ENCODE peak calls at places on chromosomes 6 and 20, in eight cellular contexts. One of them, this sample, is unnamed.
A peak's percentile ranks its signal among the peaks of the same experiment; 100 is the strongest.

GRCh38 chr6:52297433-52297832 is 12.9 kb upstream of the MCM3 start:
- DNase-seq in body of pancreas: no peak
- DNase-seq in K562: no peak
- DNase-seq in mammary epithelial cell: no peak
- DNase-seq in tibial nerve: no peak
- DNase-seq in spleen: no peak
- DNase-seq in neural progenitor cell: no peak
- DNase-seq in CD4-positive, alpha-beta T cell: no peak
- DNase-seq in this sample: peak; percentile 47

GRCh38 chr20:40009542-40009941 is 679.5 kb downstream of the MAFB start:
- DNase-seq in body of pancreas: no peak
- DNase-seq in CD4-positive, alpha-beta T cell: no peak
- DNase-seq in mammary epithelial cell: peak; percentile 45
- DNase-seq in tibial nerve: no peak
- DNase-seq in neural progenitor cell: no peak
- DNase-seq in K562: no peak
- DNase-seq in spleen: no peak
- DNase-seq in this sample: no peak

GRCh38 chr6:16367584-16367970 is 129.2 kb downstream of the GMPR start:
- DNase-seq in neural progenitor cell: no peak
- DNase-seq in mammary epithelial cell: no peak
- DNase-seq in CD4-positive, alpha-beta T cell: no peak
- DNase-seq in body of pancreas: no peak
- DNase-seq in K562: no peak
- DNase-seq in spleen: no peak
- DNase-seq in tibial nerve: no peak
- DNase-seq in this sample: no peak

GRCh38 chr20:53949319-53949839 is 121.0 kb downstream of the BCAS1 start:
- DNase-seq in CD4-positive, alpha-beta T cell: peak; percentile 83
- DNase-seq in body of pancreas: peak; percentile 19
- DNase-seq in tibial nerve: no peak
- DNase-seq in K562: no peak
- DNase-seq in mammary epithelial cell: peak; percentile 92
- DNase-seq in neural progenitor cell: no peak
- DNase-seq in spleen: peak; percentile 90
- DNase-seq in this sample: peak; percentile 87

GRCh38 chr20:56893206-56893605 is 264.1 kb downstream of the TFAP2C start:
- DNase-seq in K562: peak; percentile 3
- DNase-seq in mammary epithelial cell: no peak
- DNase-seq in CD4-positive, alpha-beta T cell: no peak
- DNase-seq in neural progenitor cell: peak; percentile 47
- DNase-seq in body of pancreas: peak; percentile 31
- DNase-seq in tibial nerve: no peak
- DNase-seq in spleen: no peak
- DNase-seq in this sample: peak; percentile 1

GRCh38 chr20:34824026-34824860 is 1.2 kb downstream of the NCOA6 start:
- DNase-seq in K562: peak; percentile 91
- DNase-seq in CD4-positive, alpha-beta T cell: peak; percentile 67
- DNase-seq in tibial nerve: peak; percentile 19
- DNase-seq in mammary epithelial cell: peak; percentile 83
- DNase-seq in body of pancreas: peak; percentile 86
- DNase-seq in neural progenitor cell: peak; percentile 65
- DNase-seq in spleen: peak; percentile 86
- DNase-seq in this sample: peak; percentile 86

GRCh38 chr6:142819603-142820335 is 125.2 kb downstream of the HIVEP2 start:
- DNase-seq in spleen: no peak
- DNase-seq in K562: no peak
- DNase-seq in body of pancreas: no peak
- DNase-seq in mammary epithelial cell: peak; percentile 73
- DNase-seq in tibial nerve: no peak
- DNase-seq in CD4-positive, alpha-beta T cell: peak; percentile 13
- DNase-seq in neural progenitor cell: no peak
- DNase-seq in this sample: peak; percentile 59

GRCh38 chr6:85771925-85772430 is 129.3 kb upstream of the SYNCRIP start:
- DNase-seq in neural progenitor cell: peak; percentile 4
- DNase-seq in tibial nerve: no peak
- DNase-seq in K562: no peak
- DNase-seq in spleen: no peak
- DNase-seq in CD4-positive, alpha-beta T cell: no peak
- DNase-seq in body of pancreas: no peak
- DNase-seq in mammary epithelial cell: no peak
- DNase-seq in this sample: no peak

GRCh38 chr6:79813854-79814477 is 133.4 kb downstream of the ELOVL4 start:
- DNase-seq in mammary epithelial cell: peak; percentile 40
- DNase-seq in spleen: no peak
- DNase-seq in K562: peak; percentile 80
- DNase-seq in CD4-positive, alpha-beta T cell: peak; percentile 24
- DNase-seq in tibial nerve: peak; percentile 69
- DNase-seq in body of pancreas: peak; percentile 85
- DNase-seq in neural progenitor cell: peak; percentile 86
- DNase-seq in this sample: peak; percentile 28

GRCh38 chr6:107064579-107065065 is 36.6 kb downstream of the MTRES1 start:
- DNase-seq in body of pancreas: peak; percentile 59
- DNase-seq in neural progenitor cell: no peak
- DNase-seq in CD4-positive, alpha-beta T cell: no peak
- DNase-seq in mammary epithelial cell: peak; percentile 62
- DNase-seq in K562: peak; percentile 36
- DNase-seq in spleen: no peak
- DNase-seq in tibial nerve: no peak
- DNase-seq in this sample: peak; percentile 29

GRCh38 chr6:90432937-90433336 is 136.3 kb upstream of the BACH2 start:
- DNase-seq in CD4-positive, alpha-beta T cell: no peak
- DNase-seq in body of pancreas: no peak
- DNase-seq in tibial nerve: no peak
- DNase-seq in neural progenitor cell: no peak
- DNase-seq in spleen: no peak
- DNase-seq in mammary epithelial cell: no peak
- DNase-seq in K562: no peak
- DNase-seq in this sample: no peak

GRCh38 chr6:75546401-75546800 is 52.8 kb upstream of the FILIP1 start:
- DNase-seq in body of pancreas: no peak
- DNase-seq in K562: peak; percentile 11
- DNase-seq in tibial nerve: no peak
- DNase-seq in CD4-positive, alpha-beta T cell: no peak
- DNase-seq in mammary epithelial cell: no peak
- DNase-seq in spleen: no peak
- DNase-seq in neural progenitor cell: peak; percentile 13
- DNase-seq in this sample: peak; percentile 3

GRCh38 chr20:41125530-41126457 is 11.5 kb upstream of the PLCG1 start:
- DNase-seq in K562: no peak
- DNase-seq in tibial nerve: no peak
- DNase-seq in CD4-positive, alpha-beta T cell: no peak
- DNase-seq in mammary epithelial cell: no peak
- DNase-seq in spleen: no peak
- DNase-seq in neural progenitor cell: no peak
- DNase-seq in body of pancreas: no peak
- DNase-seq in this sample: no peak
- H3K9me3 ChIP-seq in K562: no peaks in the 10 kb centered on the region
- H3K9me3 ChIP-seq in tibial nerve: no peaks in the 10 kb centered on the region
- H3K9me3 ChIP-seq in CD4-positive, alpha-beta T cell: no peaks in the 10 kb centered on the region
- H3K9me3 ChIP-seq in mammary epithelial cell: no peaks in the 10 kb centered on the region
- H3K9me3 ChIP-seq in spleen: no peaks in the 10 kb centered on the region
- H3K9me3 ChIP-seq in neural progenitor cell: no peaks in the 10 kb centered on the region
- H3K9me3 ChIP-seq in body of pancreas: no peaks in the 10 kb centered on the region
- H3K9me3 ChIP-seq in this sample: no peaks in the 10 kb centered on the region

GRCh38 chr20:45289942-45290676 is 16.5 kb upstream of the RBPJL start:
- DNase-seq in spleen: no peak
- DNase-seq in CD4-positive, alpha-beta T cell: no peak
- DNase-seq in K562: no peak
- DNase-seq in body of pancreas: no peak
- DNase-seq in tibial nerve: no peak
- DNase-seq in mammary epithelial cell: no peak
- DNase-seq in neural progenitor cell: no peak
- DNase-seq in this sample: no peak
- H3K9me3 ChIP-seq in spleen: no peaks in the 10 kb centered on the region
- H3K9me3 ChIP-seq in CD4-positive, alpha-beta T cell: no peaks in the 10 kb centered on the region
- H3K9me3 ChIP-seq in K562: peaks cover 3% of the 10 kb centered on the region
- H3K9me3 ChIP-seq in body of pancreas: no peaks in the 10 kb centered on the region
- H3K9me3 ChIP-seq in tibial nerve: no peaks in the 10 kb centered on the region
- H3K9me3 ChIP-seq in mammary epithelial cell: no peaks in the 10 kb centered on the region
- H3K9me3 ChIP-seq in neural progenitor cell: peaks cover 10% of the 10 kb centered on the region
- H3K9me3 ChIP-seq in this sample: no peaks in the 10 kb centered on the region

GRCh38 chr6:348860-349396 is 42.6 kb upstream of the IRF4 start:
- DNase-seq in K562: no peak
- DNase-seq in spleen: peak; percentile 80
- DNase-seq in tibial nerve: no peak
- DNase-seq in mammary epithelial cell: no peak
- DNase-seq in neural progenitor cell: no peak
- DNase-seq in CD4-positive, alpha-beta T cell: no peak
- DNase-seq in body of pancreas: no peak
- DNase-seq in this sample: no peak

GRCh38 chr6:347232-347631 is 44.3 kb upstream of the IRF4 start:
- DNase-seq in mammary epithelial cell: no peak
- DNase-seq in body of pancreas: no peak
- DNase-seq in CD4-positive, alpha-beta T cell: no peak
- DNase-seq in tibial nerve: no peak
- DNase-seq in spleen: peak; percentile 81
- DNase-seq in neural progenitor cell: no peak
- DNase-seq in K562: no peak
- DNase-seq in this sample: no peak

GRCh38 chr6:349491-349921 is 42.0 kb upstream of the IRF4 start:
- DNase-seq in spleen: peak; percentile 71
- DNase-seq in neural progenitor cell: no peak
- DNase-seq in CD4-positive, alpha-beta T cell: no peak
- DNase-seq in tibial nerve: no peak
- DNase-seq in body of pancreas: no peak
- DNase-seq in K562: no peak
- DNase-seq in mammary epithelial cell: no peak
- DNase-seq in this sample: no peak

GRCh38 chr6:346389-347030 is 45.0 kb upstream of the IRF4 start:
- DNase-seq in tibial nerve: no peak
- DNase-seq in body of pancreas: no peak
- DNase-seq in spleen: peak; percentile 43
- DNase-seq in CD4-positive, alpha-beta T cell: no peak
- DNase-seq in neural progenitor cell: no peak
- DNase-seq in K562: no peak
- DNase-seq in mammary epithelial cell: no peak
- DNase-seq in this sample: no peak

GRCh38 chr6:347951-348859 is 43.3 kb upstream of the IRF4 start:
- DNase-seq in CD4-positive, alpha-beta T cell: no peak
- DNase-seq in mammary epithelial cell: no peak
- DNase-seq in body of pancreas: no peak
- DNase-seq in spleen: peak; percentile 81
- DNase-seq in K562: no peak
- DNase-seq in tibial nerve: no peak
- DNase-seq in neural progenitor cell: no peak
- DNase-seq in this sample: no peak
- H3K9me3 ChIP-seq in CD4-positive, alpha-beta T cell: no peaks in the 10 kb centered on the region
- H3K9me3 ChIP-seq in mammary epithelial cell: peaks cover 8% of the 10 kb centered on the region
- H3K9me3 ChIP-seq in body of pancreas: no peaks in the 10 kb centered on the region
- H3K9me3 ChIP-seq in spleen: no peaks in the 10 kb centered on the region
- H3K9me3 ChIP-seq in K562: no peaks in the 10 kb centered on the region
- H3K9me3 ChIP-seq in tibial nerve: no peaks in the 10 kb centered on the region
- H3K9me3 ChIP-seq in neural progenitor cell: peaks cover 7% of the 10 kb centered on the region
- H3K9me3 ChIP-seq in this sample: no peaks in the 10 kb centered on the region

GRCh38 chr6:169156108-169156821 is 97.4 kb downstream of the THBS2 start:
- DNase-seq in body of pancreas: no peak
- DNase-seq in mammary epithelial cell: no peak
- DNase-seq in spleen: no peak
- DNase-seq in neural progenitor cell: no peak
- DNase-seq in CD4-positive, alpha-beta T cell: no peak
- DNase-seq in K562: no peak
- DNase-seq in tibial nerve: no peak
- DNase-seq in this sample: no peak

GRCh38 chr6:169159331-169159730 is 94.3 kb downstream of the THBS2 start:
- DNase-seq in body of pancreas: no peak
- DNase-seq in spleen: no peak
- DNase-seq in tibial nerve: no peak
- DNase-seq in mammary epithelial cell: no peak
- DNase-seq in K562: no peak
- DNase-seq in neural progenitor cell: no peak
- DNase-seq in CD4-positive, alpha-beta T cell: no peak
- DNase-seq in this sample: no peak

GRCh38 chr6:169158182-169158573 is 95.5 kb downstream of the THBS2 start:
- DNase-seq in spleen: no peak
- DNase-seq in tibial nerve: no peak
- DNase-seq in neural progenitor cell: no peak
- DNase-seq in mammary epithelial cell: no peak
- DNase-seq in K562: no peak
- DNase-seq in CD4-positive, alpha-beta T cell: no peak
- DNase-seq in body of pancreas: no peak
- DNase-seq in this sample: no peak

GRCh38 chr6:169158750-169159149 is 94.9 kb downstream of the THBS2 start:
- DNase-seq in neural progenitor cell: no peak
- DNase-seq in mammary epithelial cell: no peak
- DNase-seq in CD4-positive, alpha-beta T cell: no peak
- DNase-seq in body of pancreas: no peak
- DNase-seq in spleen: no peak
- DNase-seq in K562: no peak
- DNase-seq in tibial nerve: no peak
- DNase-seq in this sample: no peak

GRCh38 chr6:169157474-169158181 is 96.0 kb downstream of the THBS2 start:
- DNase-seq in body of pancreas: no peak
- DNase-seq in neural progenitor cell: no peak
- DNase-seq in mammary epithelial cell: no peak
- DNase-seq in K562: no peak
- DNase-seq in tibial nerve: no peak
- DNase-seq in CD4-positive, alpha-beta T cell: no peak
- DNase-seq in spleen: no peak
- DNase-seq in this sample: no peak
- H3K9me3 ChIP-seq in body of pancreas: no peaks in the 10 kb centered on the region
- H3K9me3 ChIP-seq in neural progenitor cell: no peaks in the 10 kb centered on the region
- H3K9me3 ChIP-seq in mammary epithelial cell: no peaks in the 10 kb centered on the region
- H3K9me3 ChIP-seq in K562: no peaks in the 10 kb centered on the region
- H3K9me3 ChIP-seq in tibial nerve: no peaks in the 10 kb centered on the region
- H3K9me3 ChIP-seq in CD4-positive, alpha-beta T cell: no peaks in the 10 kb centered on the region
- H3K9me3 ChIP-seq in spleen: no peaks in the 10 kb centered on the region
- H3K9me3 ChIP-seq in this sample: no peaks in the 10 kb centered on the region

DNA sequence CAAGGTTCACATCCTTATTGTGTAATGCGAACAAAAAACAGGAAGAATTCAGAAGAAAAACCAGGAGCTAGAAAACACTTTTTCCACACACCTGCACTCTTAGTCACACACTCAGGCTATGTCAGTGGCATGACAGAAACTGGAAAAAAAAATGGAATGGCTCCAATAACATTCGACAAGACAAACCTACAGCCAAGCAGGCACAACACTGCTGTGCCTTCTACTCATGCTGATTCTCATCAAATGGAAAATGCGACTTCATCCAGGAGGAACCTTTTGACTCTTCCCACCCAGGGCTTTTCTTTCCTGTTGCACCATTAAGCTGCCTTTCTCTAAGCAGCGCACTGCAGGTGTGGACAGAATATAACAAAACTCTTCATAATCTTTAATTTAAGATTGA is 163.2 kb upstream of the BTBD3 start:
- DNase-seq in K562: no peak
- DNase-seq in CD4-positive, alpha-beta T cell: no peak
- DNase-seq in tibial nerve: no peak
- DNase-seq in mammary epithelial cell: peak; percentile 23
- DNase-seq in neural progenitor cell: no peak
- DNase-seq in body of pancreas: peak; percentile 16
- DNase-seq in spleen: no peak
- DNase-seq in this sample: no peak
- H3K9me3 ChIP-seq in K562: no peaks in the 10 kb centered on the region
- H3K9me3 ChIP-seq in CD4-positive, alpha-beta T cell: no peaks in the 10 kb centered on the region
- H3K9me3 ChIP-seq in tibial nerve: no peaks in the 10 kb centered on the region
- H3K9me3 ChIP-seq in mammary epithelial cell: no peaks in the 10 kb centered on the region
- H3K9me3 ChIP-seq in neural progenitor cell: peaks cover 3% of the 10 kb centered on the region
- H3K9me3 ChIP-seq in body of pancreas: no peaks in the 10 kb centered on the region
- H3K9me3 ChIP-seq in spleen: no peaks in the 10 kb centered on the region
- H3K9me3 ChIP-seq in this sample: no peaks in the 10 kb centered on the region